ENCODE peak calls at places on chromosomes 7 and 10, in four cellular contexts. Z, H, F and Y are unnamed samples. For H3K9me3, the result is how much of the 10 kb centered on the place peaks cover.

GRCh38 chr10:87873656-87874055 is 10.2 kb downstream of the PTEN start:
- DNase-seq in Z (no peak), H (no peak), F (no peak), Y (no peak)

GRCh38 chr7:85186521-85187241 is at the start of gene SEMA3D:
- DNase-seq in F (peak), H (no peak), Z (peak), Y (peak)

GRCh38 chr7:90961037-90961725 is 303.1 kb upstream of the FZD1 start:
- DNase-seq in H (no peak), Z (no peak), F (no peak), Y (no peak)

GRCh38 chr10:24207781-24208611 is 942 bp upstream of the KIAA1217 start:
- DNase-seq in Z (no peak), F (peak), H (no peak), Y (no peak)

GRCh38 chr7:20146461-20146860 is 70.7 kb downstream of the MACC1 start:
- DNase-seq in F (no peak), H (no peak), Z (no peak), Y (no peak)

GRCh38 chr7:106071999-106072714 is 40.0 kb downstream of the SYPL1 start:
- DNase-seq in F (peak), Z (no peak), H (no peak), Y (no peak)

GRCh38 chr10:76763360-76763759 is 874.2 kb downstream of the KCNMA1 start:
- DNase-seq in Z (no peak), H (no peak), F (no peak), Y (no peak)

GRCh38 chr10:15990523-15991129 is 130.3 kb upstream of the MINDY3 start:
- DNase-seq in H (no peak), F (no peak), Z (no peak), Y (no peak)

GRCh38 chr10:97975598-97975997 is 54.8 kb downstream of the CRTAC1 start:
- DNase-seq in F (no peak), H (no peak), Z (no peak), Y (no peak)

GRCh38 chr10:27319752-27320561 is 79.4 kb upstream of the ACBD5 start:
- DNase-seq in Z (peak), H (no peak), F (peak), Y (no peak)

GRCh38 chr7:112882506-112882905 is 92.3 kb upstream of the TMEM168 start:
- DNase-seq in F (no peak), H (no peak), Z (no peak), Y (no peak)

GRCh38 chr10:11201911-11202310 is 184.2 kb downstream of the CELF2 start:
- DNase-seq in H (no peak), F (no peak), Z (no peak), Y (no peak)

GRCh38 chr10:122494833-122495232 is 33.5 kb downstream of the HTRA1 start:
- DNase-seq in H (no peak), F (no peak), Z (peak), Y (peak)

DNA sequence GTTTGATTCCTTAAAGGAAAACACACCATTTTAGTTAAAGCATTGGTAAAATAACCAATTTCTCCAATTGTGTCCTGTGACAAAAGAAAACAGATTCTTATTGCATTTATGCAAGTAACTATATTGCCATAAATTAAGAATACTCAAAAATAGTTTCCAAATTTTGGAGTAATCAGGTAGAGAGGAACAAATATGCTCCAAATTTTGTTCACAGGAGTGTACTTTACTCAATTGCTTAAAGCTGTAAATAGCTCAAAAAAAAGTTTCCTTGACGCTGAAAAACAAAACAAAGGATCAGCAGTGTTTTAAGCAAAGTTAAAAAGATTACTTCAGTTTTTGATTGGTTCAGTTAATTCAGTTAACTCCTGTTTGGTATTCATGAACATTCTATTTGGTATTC is 52.2 kb upstream of the INHBA start:
- DNase-seq in H (no peak), Z (no peak), F (no peak), Y (no peak)
- H3K9me3 ChIP-seq in H (under half), Z (under half), F (under half), Y (under half)

GRCh38 chr7:56570968-56571367 is 454.8 kb upstream of the NUPR2 start:
- DNase-seq in F (no peak), Z (no peak), H (no peak), Y (no peak)
- H3K27ac ChIP-seq in F (no peak), Z (no peak), H (no peak), Y (no peak)

GRCh38 chr10:7855205-7855604 is 36.9 kb downstream of the TAF3 start:
- DNase-seq in Z (no peak), F (no peak), H (no peak), Y (no peak)

GRCh38 chr10:7853892-7854289 is 35.6 kb downstream of the TAF3 start:
- DNase-seq in Z (no peak), H (no peak), F (no peak), Y (no peak)

GRCh38 chr10:7856685-7857084 is 38.4 kb downstream of the TAF3 start:
- DNase-seq in F (no peak), H (no peak), Z (no peak), Y (no peak)

GRCh38 chr10:7853226-7853891 is 35.1 kb downstream of the TAF3 start:
- DNase-seq in H (no peak), F (no peak), Z (no peak), Y (no peak)

GRCh38 chr10:7857259-7857658 is 39.0 kb downstream of the TAF3 start:
- DNase-seq in H (no peak), Z (no peak), F (no peak), Y (no peak)
- H3K4me3 ChIP-seq in H (no peak), Z (no peak), F (peak), Y (no peak)

GRCh38 chr10:108801775-108802516 is 1121.4 kb downstream of the XPNPEP1 start:
- DNase-seq in Z (no peak), H (no peak), F (no peak), Y (peak)

GRCh38 chr10:108801220-108801619 is 1122.1 kb downstream of the XPNPEP1 start:
- DNase-seq in H (no peak), Z (no peak), F (no peak), Y (no peak)

GRCh38 chr10:108791794-108792474 is 1131.4 kb downstream of the XPNPEP1 start:
- DNase-seq in Z (no peak), F (no peak), H (no peak), Y (no peak)

GRCh38 chr10:108797573-108797972 is 1125.7 kb downstream of the XPNPEP1 start:
- DNase-seq in Z (no peak), H (no peak), F (no peak), Y (no peak)
- H3K9me3 ChIP-seq in Z (under half), H (under half), F (under half), Y (under half)

GRCh38 chr7:42945821-42946615 is 13.8 kb downstream of the MRPL32 start:
- DNase-seq in F (no peak), H (no peak), Z (no peak), Y (no peak)
- H3K27ac ChIP-seq in F (no peak), H (no peak), Z (no peak), Y (no peak)

GRCh38 chr10:102229810-102230263 is 3.7 kb downstream of the ELOVL3 start:
- DNase-seq in Z (peak), F (peak), H (peak), Y (no peak)

GRCh38 chr10:102226542-102226870 is 407 bp downstream of the ELOVL3 start:
- DNase-seq in Z (peak), F (no peak), H (no peak), Y (no peak)

GRCh38 chr10:102222798-102223197 is 3.3 kb upstream of the ELOVL3 start:
- DNase-seq in F (no peak), Z (no peak), H (no peak), Y (no peak)

GRCh38 chr10:102227050-102227449 is 951 bp downstream of the ELOVL3 start:
- DNase-seq in H (no peak), F (no peak), Z (no peak), Y (no peak)

DNA sequence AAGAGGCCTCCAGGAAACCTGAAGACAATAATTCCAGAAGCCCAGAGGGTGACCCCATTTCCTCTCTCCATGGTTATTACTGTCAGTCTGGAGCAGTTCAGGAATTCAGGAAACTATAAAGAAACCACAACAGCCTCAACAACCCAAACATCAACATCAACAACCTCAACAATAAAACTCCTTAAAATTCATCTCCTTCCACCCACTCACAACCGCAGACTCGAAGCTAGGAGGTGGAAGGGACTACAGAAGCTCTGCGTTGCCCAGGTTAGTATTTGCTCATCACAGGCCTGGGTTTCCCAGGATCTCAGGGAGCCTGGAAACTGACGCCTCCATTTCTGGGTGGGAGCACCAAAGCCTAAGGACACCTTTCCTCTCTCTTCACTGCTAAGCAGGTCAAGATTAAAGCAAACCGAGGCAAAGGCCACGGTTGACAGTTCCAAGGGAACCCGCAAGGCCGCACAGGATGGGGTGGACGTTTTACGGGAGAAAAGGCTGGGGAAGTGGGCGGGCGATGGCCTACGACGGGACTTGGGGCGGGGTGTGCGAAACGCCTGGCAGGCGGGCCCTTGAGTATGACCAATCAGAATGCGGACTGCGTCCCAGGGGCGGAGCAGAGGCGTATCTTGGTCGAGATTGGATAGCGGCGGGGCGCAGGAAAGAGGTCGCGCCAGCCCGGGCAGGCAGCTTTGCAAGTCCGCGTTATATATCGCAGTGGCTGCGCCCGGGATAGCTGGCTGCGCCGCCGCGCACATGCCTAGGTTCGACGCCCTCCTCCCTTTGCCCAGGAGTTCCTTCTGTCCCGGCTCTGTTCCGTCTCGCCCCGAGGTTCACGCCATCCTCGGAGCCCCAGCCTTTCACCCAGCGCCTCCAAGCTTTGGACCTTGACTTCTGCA is at the start of gene ELOVL3:
- DNase-seq in F (peak), H (peak), Z (peak), Y (peak)
- H3K4me3 ChIP-seq in F (peak), H (peak), Z (no peak), Y (peak)

GRCh38 chr10:18571076-18571475 is 80.3 kb downstream of the NSUN6 start:
- DNase-seq in Z (no peak), F (no peak), H (no peak), Y (no peak)

GRCh38 chr10:18577823-18578685 is 73.3 kb downstream of the NSUN6 start:
- DNase-seq in H (no peak), Z (no peak), F (no peak), Y (no peak)

GRCh38 chr10:18576586-18576985 is 74.8 kb downstream of the NSUN6 start:
- DNase-seq in Z (no peak), F (no peak), H (no peak), Y (no peak)

GRCh38 chr10:18571780-18572179 is 79.6 kb downstream of the NSUN6 start:
- DNase-seq in H (no peak), F (no peak), Z (no peak), Y (no peak)

GRCh38 chr10:18572959-18573561 is 78.3 kb downstream of the NSUN6 start:
- DNase-seq in H (no peak), F (no peak), Z (no peak), Y (no peak)
- H3K9me3 ChIP-seq in H (under half), F (under half), Z (under half), Y (under half)

DNA sequence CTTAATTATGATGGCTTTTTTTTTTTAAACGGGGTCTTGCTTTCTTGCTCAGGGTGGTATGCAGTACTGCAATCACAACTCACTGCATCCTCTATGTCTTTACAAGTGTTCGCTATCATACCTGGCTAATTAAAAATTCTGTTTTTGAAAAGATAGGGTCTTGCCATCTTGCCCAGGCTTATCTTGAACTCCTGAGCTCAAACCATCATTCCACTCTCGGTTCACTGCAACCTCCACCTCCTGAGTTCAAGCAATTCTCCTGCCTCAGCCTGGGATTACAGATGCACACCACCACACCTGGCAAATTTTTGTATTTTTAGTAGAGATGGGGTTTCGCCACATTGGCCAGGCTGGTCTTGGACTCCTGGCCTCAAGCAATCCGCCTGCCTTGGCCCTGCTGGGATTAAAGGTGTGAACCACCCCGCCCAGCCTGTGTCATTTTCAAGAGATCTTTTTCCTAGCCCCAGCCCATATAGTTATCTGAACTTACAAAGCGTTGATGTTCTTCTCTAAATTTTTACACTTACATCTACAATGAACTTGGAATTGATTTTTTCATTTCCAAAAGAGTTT is 6.0 kb downstream of the HNRNPF start:
- DNase-seq in Z (no peak), F (no peak), H (no peak), Y (no peak)
- H3K27ac ChIP-seq in Z (no peak), F (no peak), H (peak), Y (no peak)

GRCh38 chr7:139249179-139249822 is 18.3 kb downstream of the UBN2 start:
- DNase-seq in Z (no peak), F (no peak), H (no peak), Y (no peak)

GRCh38 chr7:139252451-139252850 is 21.4 kb downstream of the UBN2 start:
- DNase-seq in H (no peak), Z (no peak), F (no peak), Y (no peak)

GRCh38 chr7:139254728-139255127 is 23.7 kb downstream of the UBN2 start:
- DNase-seq in H (no peak), F (no peak), Z (no peak), Y (no peak)
- H3K4me3 ChIP-seq in H (no peak), F (no peak), Z (no peak), Y (no peak)